ENCODE peak calls at places on chromosomes 4 and X, in nine cellular contexts. N, X, G, S, R, Z, A, Q and W are unnamed samples.
A peak's percentile ranks its signal among the peaks of the same experiment; 100 is the strongest.

GRCh38 chrX:153441981-153442380 is 3.9 kb downstream of the TREX2 start:
- DNase-seq in N (no peak), X (no peak), G (no peak), S (no peak), R (no peak), Z (no peak), A (no peak), Q (no peak), W (no peak)

GRCh38 chr4:142243250-142243649 is 602.9 kb downstream of the INPP4B start:
- DNase-seq in N (no peak), X (peak; percentile 62), G (no peak), S (no peak), R (no peak), Z (no peak), A (no peak), Q (no peak), W (no peak)

GRCh38 chr4:145545538-145546224 is 64.0 kb downstream of the SMAD1 start:
- DNase-seq in N (peak; percentile 48), X (peak; percentile 96), G (no peak), S (no peak), R (no peak), Z (no peak), A (no peak), Q (peak; percentile 58), W (peak; percentile 68)

GRCh38 chr4:168917150-168917779 is 92.8 kb downstream of the CBR4 start:
- DNase-seq in N (no peak), X (peak; percentile 77), G (peak; percentile 44), S (no peak), R (no peak), Z (peak; percentile 46), A (no peak), Q (no peak), W (peak; percentile 46)

GRCh38 chrX:70762285-70762684 is 146.2 kb downstream of the TEX11 start:
- DNase-seq in N (no peak), X (no peak), G (no peak), S (no peak), R (no peak), Z (peak; percentile 4), A (no peak), Q (no peak), W (peak; percentile 1)

GRCh38 chr4:3478446-3479357 is 15.6 kb downstream of the DOK7 start:
- DNase-seq in N (no peak), X (no peak), G (no peak), S (no peak), R (peak; percentile 8), Z (no peak), A (no peak), Q (no peak), W (no peak)

GRCh38 chrX:154083134-154083517 is 14.4 kb downstream of the MECP2 start:
- DNase-seq in N (no peak), X (no peak), G (no peak), S (no peak), R (no peak), Z (no peak), A (no peak), Q (no peak), W (no peak)

GRCh38 chr4:147518846-147519767 is 38.2 kb downstream of the EDNRA start:
- DNase-seq in N (peak; percentile 41), X (peak; percentile 89), G (peak; percentile 77), S (peak; percentile 53), R (no peak), Z (peak; percentile 66), A (peak; percentile 23), Q (peak; percentile 63), W (peak; percentile 47)

GRCh38 chr4:90174622-90175023 is 47.4 kb downstream of the CCSER1 start:
- DNase-seq in N (no peak), X (no peak), G (peak; percentile 44), S (no peak), R (no peak), Z (no peak), A (no peak), Q (no peak), W (no peak)

GRCh38 chr4:26176621-26177121 is 144.1 kb upstream of the RBPJ start:
- DNase-seq in N (no peak), X (peak; percentile 80), G (no peak), S (no peak), R (no peak), Z (no peak), A (no peak), Q (no peak), W (no peak)

GRCh38 chr4:125464146-125464545 is 149.4 kb downstream of the FAT4 start:
- DNase-seq in N (no peak), X (no peak), G (no peak), S (no peak), R (no peak), Z (no peak), A (no peak), Q (no peak), W (no peak)

GRCh38 chr4:88177981-88178632 is 19.7 kb upstream of the ABCG2 start:
- DNase-seq in N (peak; percentile 61), X (peak; percentile 71), G (peak; percentile 93), S (no peak), R (no peak), Z (peak; percentile 27), A (no peak), Q (no peak), W (peak; percentile 55)

GRCh38 chr4:123862812-123863211 is 466.2 kb downstream of the SPRY1 start:
- DNase-seq in N (no peak), X (no peak), G (no peak), S (no peak), R (no peak), Z (no peak), A (no peak), Q (no peak), W (no peak)

GRCh38 chr4:184697956-184698355 is 35.9 kb downstream of the CENPU start:
- DNase-seq in N (no peak), X (no peak), G (no peak), S (no peak), R (no peak), Z (no peak), A (no peak), Q (no peak), W (no peak)

GRCh38 chr4:107183155-107183774 is 147.2 kb upstream of the DKK2 start:
- DNase-seq in N (no peak), X (peak; percentile 72), G (peak; percentile 67), S (no peak), R (no peak), Z (peak; percentile 71), A (no peak), Q (no peak), W (peak; percentile 70)

GRCh38 chr4:16329132-16329796 is 103.0 kb upstream of the TAPT1 start:
- DNase-seq in N (no peak), X (no peak), G (no peak), S (no peak), R (no peak), Z (no peak), A (no peak), Q (no peak), W (no peak)

GRCh38 chrX:102155806-102156179 is at the start of gene BEX5:
- DNase-seq in N (peak; percentile 64), X (no peak), G (peak; percentile 79), S (peak; percentile 71), R (peak; percentile 27), Z (peak; percentile 80), A (peak; percentile 56), Q (peak; percentile 65), W (peak; percentile 52)

GRCh38 chr4:154328030-154328429 is 163.6 kb downstream of the DCHS2 start:
- DNase-seq in N (no peak), X (no peak), G (no peak), S (no peak), R (no peak), Z (no peak), A (no peak), Q (no peak), W (no peak)

GRCh38 chr4:101475246-101475645 is 127.9 kb upstream of the PPP3CA start:
- DNase-seq in N (no peak), X (no peak), G (no peak), S (no peak), R (no peak), Z (no peak), A (no peak), Q (no peak), W (no peak)

GRCh38 chr4:139223682-139224317 is 46.8 kb upstream of the ELF2 start:
- DNase-seq in N (no peak), X (peak; percentile 79), G (no peak), S (no peak), R (peak; percentile 23), Z (no peak), A (no peak), Q (no peak), W (no peak)

GRCh38 chr4:71830-72229 is 18.7 kb downstream of the ZNF595 start:
- DNase-seq in N (no peak), X (no peak), G (no peak), S (no peak), R (no peak), Z (no peak), A (no peak), Q (no peak), W (no peak)
- H3K9me3 ChIP-seq in N (peaks cover 31% of the 10 kb centered on the region), X (peaks cover 2% of the 10 kb centered on the region), G (no peaks in the 10 kb centered on the region), S (peaks cover 35% of the 10 kb centered on the region), R (peaks cover 84% of the 10 kb centered on the region), Z (no peaks in the 10 kb centered on the region), A (peaks cover 25% of the 10 kb centered on the region), Q (peaks cover 43% of the 10 kb centered on the region), W (peaks cover 1% of the 10 kb centered on the region)

DNA sequence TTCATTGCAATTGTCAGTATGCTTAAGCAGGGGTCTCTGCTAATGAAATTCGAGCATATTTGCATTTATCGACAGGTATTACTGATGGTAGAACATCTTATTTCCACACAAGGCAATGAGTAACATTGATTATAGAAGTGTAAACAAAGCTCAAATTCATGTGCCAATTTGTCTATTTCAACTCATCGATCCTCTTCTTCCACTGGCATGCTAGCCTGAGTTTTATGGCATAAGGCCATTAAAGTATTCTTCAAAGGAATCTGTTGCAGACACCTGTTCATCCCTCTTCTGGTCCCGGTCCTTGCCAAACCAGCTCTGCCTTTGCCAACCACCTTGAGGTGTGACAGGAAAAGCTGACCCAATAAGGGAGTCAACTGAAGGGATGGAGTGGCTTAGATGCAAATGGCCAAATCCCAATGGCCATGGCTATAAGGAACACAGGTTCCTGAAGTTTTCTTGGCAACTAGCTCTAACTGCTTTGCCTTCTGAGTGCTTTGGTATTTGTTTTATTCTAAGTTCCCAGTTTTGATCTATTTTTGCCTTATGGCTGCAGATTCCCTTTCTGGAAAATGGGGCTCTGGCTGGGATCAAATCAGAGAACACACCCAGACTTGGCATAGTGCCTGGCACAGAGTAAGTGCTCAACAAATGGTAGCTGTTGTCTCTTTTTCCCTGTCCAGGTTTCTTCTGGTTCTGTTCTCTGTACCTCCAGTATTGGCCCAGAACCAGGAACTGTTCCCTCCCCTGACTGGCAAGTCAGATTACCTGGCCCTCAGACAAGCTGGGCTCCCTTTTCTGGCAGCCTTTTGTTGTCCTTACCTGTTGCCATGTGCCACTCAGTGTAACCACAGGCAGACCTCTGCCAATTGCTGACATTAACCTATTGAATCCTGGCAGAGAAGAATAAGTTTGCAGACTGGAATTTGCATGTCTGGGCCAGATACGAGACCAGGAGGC is 63.1 kb downstream of the RTL9 start:
- DNase-seq in N (peak; percentile 57), X (no peak), G (no peak), S (no peak), R (no peak), Z (no peak), A (no peak), Q (no peak), W (no peak)
- H3K27me3 ChIP-seq in N (no peaks in the 10 kb centered on the region), X (no peaks in the 10 kb centered on the region), G (no peaks in the 10 kb centered on the region), S (no peaks in the 10 kb centered on the region), R (no peaks in the 10 kb centered on the region), Z (no peaks in the 10 kb centered on the region), A (no peaks in the 10 kb centered on the region), Q (no peaks in the 10 kb centered on the region), W (no peaks in the 10 kb centered on the region)

GRCh38 chrX:113124693-113125092 is 284.1 kb upstream of the AMOT start:
- DNase-seq in N (no peak), X (no peak), G (no peak), S (no peak), R (no peak), Z (no peak), A (no peak), Q (no peak), W (no peak)
- H3K27ac ChIP-seq in N (no peak overlapping the region), X (no peak overlapping the region), G (no peak overlapping the region), S (no peak overlapping the region), R (no peak overlapping the region), Z (no peak overlapping the region), A (no peak overlapping the region), Q (no peak overlapping the region), W (no peak overlapping the region)

GRCh38 chr4:453267-453666 is 45.7 kb downstream of the ZNF721 start:
- DNase-seq in N (no peak), X (no peak), G (no peak), S (no peak), R (no peak), Z (no peak), A (no peak), Q (no peak), W (no peak)
- H3K9me3 ChIP-seq in N (peaks cover 46% of the 10 kb centered on the region), X (peaks cover 2% of the 10 kb centered on the region), G (peaks cover 5% of the 10 kb centered on the region), S (peaks cover 63% of the 10 kb centered on the region), R (peaks cover 100% of the 10 kb centered on the region), Z (peaks cover 11% of the 10 kb centered on the region), A (peaks cover 59% of the 10 kb centered on the region), Q (peaks cover 97% of the 10 kb centered on the region), W (peaks cover 6% of the 10 kb centered on the region)